ENCODE peak calls at places on chromosomes 4 and X, in nine cellular contexts. B, L, X, G, J, Y, O, F and H are unnamed samples.

GRCh38 chr4:168598191-168598590 is 101.3 kb downstream of the PALLD start:
- DNase-seq in B (no peak), L (no peak), X (no peak), G (no peak), J (no peak), Y (no peak), O (no peak), F (no peak), H (no peak)

GRCh38 chr4:86704601-86705000 is 110.5 kb downstream of the PTPN13 start:
- DNase-seq in B (no peak), L (no peak), X (no peak), G (no peak), J (no peak), Y (no peak), O (no peak), F (no peak), H (no peak)

GRCh38 chrX:12297353-12297752 is 159.1 kb downstream of the FRMPD4 start:
- DNase-seq in B (no peak), L (no peak), X (no peak), G (no peak), J (no peak), Y (no peak), O (no peak), F (no peak), H (no peak)

GRCh38 chrX:104172121-104172520 is 5.9 kb downstream of the FAM199X start:
- DNase-seq in B (no peak), L (no peak), X (no peak), G (no peak), J (no peak), Y (no peak), O (no peak), F (no peak), H (no peak)

GRCh38 chr4:3791910-3792542 is 25.8 kb downstream of the ADRA2C start:
- DNase-seq in B (no peak), L (no peak), X (no peak), G (no peak), J (no peak), Y (peak), O (no peak), F (peak), H (peak)

GRCh38 chr4:120718979-120719566 is 203.5 kb downstream of the PRDM5 start:
- DNase-seq in B (no peak), L (no peak), X (no peak), G (peak), J (no peak), Y (no peak), O (no peak), F (peak), H (no peak)

GRCh38 chrX:10620121-10620699 is at the start of gene MID1:
- DNase-seq in B (no peak), L (peak), X (peak), G (peak), J (peak), Y (no peak), O (peak), F (peak), H (peak)

GRCh38 chr4:112898357-112899141 is 150.9 kb upstream of the ANK2 start:
- DNase-seq in B (no peak), L (no peak), X (no peak), G (no peak), J (no peak), Y (no peak), O (no peak), F (no peak), H (no peak)

GRCh38 chr4:47785196-47785595 is 52.7 kb downstream of the CORIN start:
- DNase-seq in B (no peak), L (no peak), X (no peak), G (no peak), J (no peak), Y (no peak), O (no peak), F (no peak), H (no peak)

GRCh38 chr4:55553442-55553841 is 6.7 kb upstream of the CLOCK start:
- DNase-seq in B (no peak), L (peak), X (no peak), G (no peak), J (no peak), Y (no peak), O (peak), F (peak), H (peak)

GRCh38 chr4:166594326-166594946 is 639.9 kb downstream of the SPOCK3 start:
- DNase-seq in B (peak), L (no peak), X (no peak), G (peak), J (peak), Y (peak), O (no peak), F (peak), H (peak)

GRCh38 chr4:20181926-20182325 is 69.8 kb upstream of the SLIT2 start:
- DNase-seq in B (no peak), L (no peak), X (no peak), G (no peak), J (no peak), Y (no peak), O (no peak), F (no peak), H (no peak)

GRCh38 chrX:42751573-42751972 is 26.4 kb downstream of the PPP1R2C start:
- DNase-seq in B (no peak), L (no peak), X (no peak), G (no peak), J (no peak), Y (no peak), O (no peak), F (no peak), H (no peak)

GRCh38 chrX:1380672-1381233 is 11.2 kb downstream of the SLC25A6 start:
- DNase-seq in B (no peak), L (no peak), X (no peak), G (peak), J (no peak), Y (no peak), O (peak), F (no peak), H (peak)

GRCh38 chr4:51842167-51842553 is 793 bp upstream of the DCUN1D4 start:
- DNase-seq in B (no peak), L (peak), X (no peak), G (peak), J (no peak), Y (no peak), O (peak), F (no peak), H (no peak)

GRCh38 chr4:151676301-151676700 is 84.5 kb downstream of the GATB start:
- DNase-seq in B (no peak), L (no peak), X (no peak), G (no peak), J (no peak), Y (no peak), O (no peak), F (no peak), H (no peak)

GRCh38 chr4:153750197-153750817 is 9.5 kb downstream of the RNF175 start:
- DNase-seq in B (peak), L (peak), X (no peak), G (peak), J (peak), Y (no peak), O (peak), F (peak), H (peak)

GRCh38 chr4:158450741-158451140 is 70.9 kb upstream of the RXFP1 start:
- DNase-seq in B (no peak), L (no peak), X (no peak), G (no peak), J (no peak), Y (no peak), O (no peak), F (no peak), H (no peak)

GRCh38 chr4:58587856-58588255 is 1477.7 kb upstream of the IGFBP7 start:
- DNase-seq in B (no peak), L (no peak), X (no peak), G (no peak), J (no peak), Y (no peak), O (no peak), F (no peak), H (no peak)

GRCh38 chrX:141894733-141895132 is 9.0 kb upstream of the MAGEC1 start:
- DNase-seq in B (no peak), L (no peak), X (no peak), G (no peak), J (no peak), Y (no peak), O (no peak), F (no peak), H (no peak)

GRCh38 chrX:96372313-96373046 is 312.2 kb upstream of the DIAPH2 start:
- DNase-seq in B (no peak), L (no peak), X (no peak), G (peak), J (peak), Y (no peak), O (no peak), F (no peak), H (no peak)

GRCh38 chr4:182644326-182645050 is 272.7 kb downstream of the DCTD start:
- DNase-seq in B (no peak), L (no peak), X (no peak), G (no peak), J (no peak), Y (no peak), O (no peak), F (no peak), H (no peak)

GRCh38 chrX:150935466-150935865 is 37.0 kb upstream of the CD99L2 start:
- DNase-seq in B (no peak), L (no peak), X (no peak), G (no peak), J (no peak), Y (no peak), O (no peak), F (no peak), H (no peak)

GRCh38 chr4:3850128-3850527 is 83.9 kb downstream of the ADRA2C start:
- DNase-seq in B (no peak), L (no peak), X (no peak), G (no peak), J (no peak), Y (no peak), O (no peak), F (no peak), H (no peak)

GRCh38 chrX:129808163-129808828 is 28.5 kb downstream of the SASH3 start:
- DNase-seq in B (no peak), L (no peak), X (no peak), G (no peak), J (no peak), Y (no peak), O (no peak), F (no peak), H (no peak)

GRCh38 chr4:93186846-93187245 is 641.7 kb upstream of the ATOH1 start:
- DNase-seq in B (no peak), L (no peak), X (no peak), G (no peak), J (no peak), Y (no peak), O (no peak), F (no peak), H (no peak)

GRCh38 chr4:190014771-190015537 is 12.1 kb downstream of the FRG2 start:
- DNase-seq in B (no peak), L (no peak), X (no peak), G (peak), J (no peak), Y (no peak), O (no peak), F (no peak), H (no peak)

GRCh38 chr4:38314663-38315062 is 349.3 kb upstream of the KLF3 start:
- DNase-seq in B (no peak), L (no peak), X (no peak), G (no peak), J (no peak), Y (no peak), O (no peak), F (peak), H (peak)

GRCh38 chr4:114883641-114884040 is 229.8 kb downstream of the NDST4 start:
- DNase-seq in B (no peak), L (no peak), X (no peak), G (no peak), J (no peak), Y (no peak), O (no peak), F (no peak), H (no peak)

DNA sequence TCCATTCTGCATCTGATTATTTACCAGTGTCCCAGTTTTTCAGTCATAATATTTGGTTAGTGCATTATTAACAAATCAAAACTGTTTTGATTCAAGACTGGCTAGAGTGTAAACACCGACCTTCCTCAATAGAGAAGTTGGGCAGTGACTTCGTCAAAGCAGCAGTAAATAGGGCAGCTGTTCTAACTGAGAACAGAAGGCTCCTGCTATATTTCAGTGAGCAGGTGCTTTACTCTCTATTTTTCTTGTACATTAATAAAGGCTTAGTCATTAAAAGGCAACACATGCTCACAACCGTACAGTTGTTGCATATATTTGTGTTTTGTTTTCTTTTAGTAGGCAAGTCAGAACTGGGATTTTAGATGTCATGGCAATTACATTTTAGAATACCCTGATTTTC is 233.5 kb downstream of the NDST4 start:
- DNase-seq in B (no peak), L (no peak), X (no peak), G (no peak), J (no peak), Y (no peak), O (no peak), F (no peak), H (no peak)
- TF ChIP-seq EP300 in B (no peak), L (no peak), X (no peak), G (no peak), J (no peak), Y (no peak), O (no peak), F (no peak), H (no peak)

DNA sequence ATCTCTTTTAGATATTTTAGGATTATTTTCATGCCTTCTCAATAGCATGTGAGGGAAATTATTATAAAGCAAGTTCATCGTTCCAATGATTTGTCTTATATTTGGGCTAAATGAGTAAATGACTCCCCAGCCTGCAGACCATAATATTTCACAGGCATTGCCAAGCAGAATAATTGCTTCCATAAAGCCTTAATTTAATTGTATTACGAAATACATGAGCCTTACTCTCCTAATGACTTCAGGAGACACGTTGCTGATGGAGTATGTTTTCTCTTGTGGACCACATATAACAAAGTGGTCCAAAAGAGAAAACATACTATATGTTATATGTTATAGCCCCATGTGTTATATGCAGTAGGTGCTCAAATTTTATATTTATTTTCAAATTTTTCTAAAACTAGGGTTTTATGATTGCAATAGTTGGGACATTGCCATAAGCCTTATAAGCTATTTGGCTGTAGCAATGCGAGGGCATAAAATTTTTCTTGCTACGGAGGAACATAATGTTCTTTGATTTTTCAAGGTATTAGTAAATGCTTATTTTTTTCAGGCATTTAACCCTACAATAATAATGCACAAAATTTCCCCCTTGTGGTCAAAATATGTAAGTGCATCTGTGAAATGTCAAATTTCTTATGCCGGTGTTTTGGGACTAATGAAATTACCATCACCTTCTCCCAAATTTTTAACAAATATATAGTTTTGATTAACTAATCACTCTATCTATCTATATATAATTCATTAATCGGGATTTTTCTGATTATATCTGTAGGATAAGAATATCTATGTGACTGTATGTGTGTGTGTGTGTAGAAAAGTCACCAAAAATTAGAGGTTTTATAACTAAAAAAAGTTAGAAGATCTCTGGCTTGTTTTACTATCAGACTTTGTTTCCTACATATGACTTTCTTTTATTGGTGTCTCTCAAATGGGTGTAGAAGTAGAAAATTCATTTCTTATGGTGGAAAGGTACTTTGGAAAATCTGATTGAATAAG is 26.4 kb upstream of the TMPRSS11D start:
- DNase-seq in B (no peak), L (no peak), X (no peak), G (no peak), J (no peak), Y (no peak), O (no peak), F (no peak), H (no peak)
- TF ChIP-seq EP300 in B (no peak), L (no peak), X (no peak), G (no peak), J (no peak), Y (no peak), O (no peak), F (no peak), H (no peak)

GRCh38 chrX:15781964-15782711 is 8.1 kb upstream of the ZRSR2 start:
- DNase-seq in B (peak), L (no peak), X (no peak), G (no peak), J (no peak), Y (no peak), O (no peak), F (peak), H (no peak)
- TF ChIP-seq EP300 in B (no peak), L (no peak), X (no peak), G (no peak), J (no peak), Y (no peak), O (no peak), F (no peak), H (no peak)

DNA sequence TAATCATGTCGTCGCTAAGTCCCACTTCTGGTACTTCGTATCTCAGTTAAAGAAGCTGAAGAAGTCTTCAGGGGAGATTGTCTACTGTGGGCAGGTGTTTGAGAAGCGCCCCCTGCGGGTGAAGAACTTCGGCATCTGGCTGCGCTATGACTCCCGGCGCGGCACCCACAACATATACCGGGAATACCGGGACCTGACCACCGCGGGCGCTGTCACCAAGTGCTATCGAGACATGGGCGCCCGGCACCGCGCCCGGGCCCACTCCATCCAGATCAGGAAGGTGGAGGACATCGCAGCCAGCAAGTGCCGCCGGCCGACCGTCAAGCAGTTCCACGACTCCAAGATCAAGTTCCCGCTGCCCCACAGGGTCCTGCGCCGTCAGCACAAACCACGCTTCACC is 11.3 kb downstream of the PNCK start:
- DNase-seq in B (no peak), L (peak), X (peak), G (peak), J (no peak), Y (no peak), O (peak), F (peak), H (peak)
- TF ChIP-seq EP300 in B (no peak), L (no peak), X (no peak), G (no peak), J (no peak), Y (no peak), O (no peak), F (no peak), H (no peak)

GRCh38 chr4:72553540-72553939 is 15.5 kb downstream of the ADAMTS3 start:
- DNase-seq in B (no peak), L (no peak), X (no peak), G (no peak), J (no peak), Y (no peak), O (no peak), F (no peak), H (no peak)
- TF ChIP-seq EP300 in B (no peak), L (no peak), X (no peak), G (no peak), J (no peak), Y (no peak), O (no peak), F (no peak), H (no peak)

DNA sequence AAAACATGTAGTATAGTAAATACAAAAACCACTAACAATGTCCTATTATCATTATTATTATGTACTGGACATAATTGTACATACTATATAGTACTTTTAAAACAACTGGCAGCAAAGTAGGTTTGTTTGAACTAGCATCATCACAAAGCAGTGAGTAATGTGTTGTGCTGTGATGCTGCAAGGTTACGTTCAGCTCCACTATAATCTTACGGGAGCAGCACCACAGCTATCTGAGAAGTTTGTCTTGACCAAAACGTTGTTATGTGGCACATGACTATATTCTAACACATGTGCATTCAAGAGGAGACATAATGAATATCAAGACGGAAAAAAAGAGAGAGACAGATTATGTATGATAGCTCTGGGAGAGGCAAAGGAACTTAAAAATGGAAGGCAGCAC is 33.6 kb downstream of the DHX15 start:
- DNase-seq in B (no peak), L (no peak), X (no peak), G (no peak), J (no peak), Y (no peak), O (no peak), F (no peak), H (no peak)
- TF ChIP-seq EP300 in B (no peak), L (no peak), X (no peak), G (no peak), J (no peak), Y (no peak), O (no peak), F (no peak), H (no peak)

DNA sequence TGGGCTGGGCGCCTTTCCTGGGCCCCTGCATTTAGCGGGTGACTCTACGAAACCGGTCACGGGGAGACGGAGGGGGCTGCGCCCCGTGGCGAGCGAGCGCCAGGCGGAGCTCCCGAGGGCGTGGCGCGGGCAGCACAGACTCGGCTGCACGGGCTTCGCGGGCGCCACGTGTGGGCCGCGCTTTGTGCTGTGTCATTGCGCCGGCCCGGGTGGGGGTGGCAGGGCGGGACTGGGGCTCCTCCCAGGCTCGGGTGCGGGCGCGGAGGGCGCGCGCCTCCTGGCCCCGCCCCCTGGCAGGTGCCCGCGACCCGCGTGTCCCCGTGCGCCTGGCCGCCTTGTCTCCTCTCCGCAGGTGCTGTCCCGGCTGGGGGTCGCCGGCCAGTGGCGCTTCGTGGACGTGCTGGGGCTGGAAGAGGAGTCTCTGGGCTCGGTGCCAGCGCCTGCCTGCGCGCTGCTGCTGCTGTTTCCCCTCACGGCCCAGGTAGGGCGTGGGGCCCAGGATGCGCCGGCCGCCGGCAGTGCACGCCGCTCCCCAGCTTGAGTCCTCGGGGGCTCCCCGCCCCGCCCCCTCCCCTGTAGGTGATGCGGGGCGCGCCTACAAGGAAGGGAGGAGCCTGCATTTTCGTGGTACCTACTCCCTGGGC is 651 bp downstream of the UCHL1 start:
- DNase-seq in B (no peak), L (no peak), X (peak), G (peak), J (peak), Y (no peak), O (peak), F (peak), H (peak)
- TF ChIP-seq EP300 in B (no peak), L (no peak), X (no peak), G (no peak), J (no peak), Y (no peak), O (no peak), F (no peak), H (no peak)